ENCODE peak calls at places on chromosomes 5 and 9, in five cellular contexts. One of them, this sample, is unnamed.

GRCh38 chr5:94754824-94755223 is 136.4 kb downstream of the SLF1 start:
- DNase-seq in heart left ventricle: no peak
- DNase-seq in left ventricle myocardium inferior: no peak
- DNase-seq in upper lobe of left lung: no peak
- DNase-seq in neuronal stem cell: no peak
- DNase-seq in this sample: no peak

GRCh38 chr5:131260895-131261294 is 3.0 kb upstream of the CDC42SE2 start:
- DNase-seq in heart left ventricle: no peak
- DNase-seq in left ventricle myocardium inferior: no peak
- DNase-seq in upper lobe of left lung: no peak
- DNase-seq in neuronal stem cell: no peak
- DNase-seq in this sample: no peak

GRCh38 chr5:112630246-112631009 is 107.3 kb upstream of the APC start:
- DNase-seq in heart left ventricle: no peak
- DNase-seq in left ventricle myocardium inferior: no peak
- DNase-seq in upper lobe of left lung: no peak
- DNase-seq in neuronal stem cell: no peak
- DNase-seq in this sample: no peak

GRCh38 chr5:134459491-134459890 is 47.8 kb upstream of the CDKN2AIPNL start:
- DNase-seq in heart left ventricle: no peak
- DNase-seq in left ventricle myocardium inferior: no peak
- DNase-seq in upper lobe of left lung: no peak
- DNase-seq in neuronal stem cell: no peak
- DNase-seq in this sample: no peak

GRCh38 chr9:83383034-83383433 is 155.2 kb downstream of the FRMD3 start:
- DNase-seq in heart left ventricle: no peak
- DNase-seq in left ventricle myocardium inferior: no peak
- DNase-seq in upper lobe of left lung: no peak
- DNase-seq in neuronal stem cell: no peak
- DNase-seq in this sample: no peak

GRCh38 chr9:92970467-92970923 is 23.2 kb downstream of the FGD3 start:
- DNase-seq in heart left ventricle: no peak
- DNase-seq in left ventricle myocardium inferior: no peak
- DNase-seq in upper lobe of left lung: no peak
- DNase-seq in neuronal stem cell: peak; percentile 90
- DNase-seq in this sample: no peak

GRCh38 chr9:124414612-124415011 is 630 bp downstream of the PSMB7 start:
- DNase-seq in heart left ventricle: no peak
- DNase-seq in left ventricle myocardium inferior: no peak
- DNase-seq in upper lobe of left lung: no peak
- DNase-seq in neuronal stem cell: no peak
- DNase-seq in this sample: no peak

GRCh38 chr5:58264276-58264675 is 195.6 kb downstream of the PLK2 start:
- DNase-seq in heart left ventricle: no peak
- DNase-seq in left ventricle myocardium inferior: no peak
- DNase-seq in upper lobe of left lung: no peak
- DNase-seq in neuronal stem cell: no peak
- DNase-seq in this sample: no peak

GRCh38 chr9:22108581-22109370 is 99.7 kb upstream of the CDKN2B start:
- DNase-seq in heart left ventricle: no peak
- DNase-seq in left ventricle myocardium inferior: no peak
- DNase-seq in upper lobe of left lung: no peak
- DNase-seq in neuronal stem cell: no peak
- DNase-seq in this sample: no peak

GRCh38 chr5:55636177-55636576 is 75.9 kb downstream of the SLC38A9 start:
- DNase-seq in heart left ventricle: no peak
- DNase-seq in left ventricle myocardium inferior: no peak
- DNase-seq in upper lobe of left lung: no peak
- DNase-seq in neuronal stem cell: no peak
- DNase-seq in this sample: no peak

GRCh38 chr5:164027738-164028137 is 522.3 kb downstream of the MAT2B start:
- DNase-seq in heart left ventricle: no peak
- DNase-seq in left ventricle myocardium inferior: no peak
- DNase-seq in upper lobe of left lung: no peak
- DNase-seq in neuronal stem cell: no peak
- DNase-seq in this sample: no peak

GRCh38 chr5:144032375-144032774 is 138.1 kb downstream of the YIPF5 start:
- DNase-seq in heart left ventricle: peak; percentile 15
- DNase-seq in left ventricle myocardium inferior: peak; percentile 29
- DNase-seq in upper lobe of left lung: peak; percentile 2
- DNase-seq in neuronal stem cell: no peak
- DNase-seq in this sample: peak; percentile 61

GRCh38 chr5:139660916-139661814 is 13.0 kb downstream of the CXXC5 start:
- DNase-seq in heart left ventricle: peak; percentile 83
- DNase-seq in left ventricle myocardium inferior: peak; percentile 82
- DNase-seq in upper lobe of left lung: peak; percentile 93
- DNase-seq in neuronal stem cell: no peak
- DNase-seq in this sample: peak; percentile 93

GRCh38 chr5:65823174-65823573 is 101.2 kb downstream of the NLN start:
- DNase-seq in heart left ventricle: no peak
- DNase-seq in left ventricle myocardium inferior: no peak
- DNase-seq in upper lobe of left lung: no peak
- DNase-seq in neuronal stem cell: no peak
- DNase-seq in this sample: no peak

GRCh38 chr9:70561805-70562395 is 147.4 kb upstream of the KLF9 start:
- DNase-seq in heart left ventricle: no peak
- DNase-seq in left ventricle myocardium inferior: no peak
- DNase-seq in upper lobe of left lung: no peak
- DNase-seq in neuronal stem cell: no peak
- DNase-seq in this sample: no peak

GRCh38 chr5:154595662-154596061 is 117.6 kb upstream of the HAND1 start:
- DNase-seq in heart left ventricle: no peak
- DNase-seq in left ventricle myocardium inferior: no peak
- DNase-seq in upper lobe of left lung: peak; percentile 16
- DNase-seq in neuronal stem cell: no peak
- DNase-seq in this sample: no peak

GRCh38 chr9:136326061-136326776 is 1.1 kb upstream of the GPSM1 start:
- DNase-seq in heart left ventricle: no peak
- DNase-seq in left ventricle myocardium inferior: no peak
- DNase-seq in upper lobe of left lung: peak; percentile 82
- DNase-seq in neuronal stem cell: no peak
- DNase-seq in this sample: peak; percentile 74

GRCh38 chr9:36150529-36151305 is 14.2 kb downstream of the GLIPR2 start:
- DNase-seq in heart left ventricle: no peak
- DNase-seq in left ventricle myocardium inferior: no peak
- DNase-seq in upper lobe of left lung: no peak
- DNase-seq in neuronal stem cell: no peak
- DNase-seq in this sample: no peak

GRCh38 chr9:14198544-14199510 is 115.1 kb downstream of the NFIB start:
- DNase-seq in heart left ventricle: peak; percentile 78
- DNase-seq in left ventricle myocardium inferior: peak; percentile 71
- DNase-seq in upper lobe of left lung: no peak
- DNase-seq in neuronal stem cell: no peak
- DNase-seq in this sample: peak; percentile 74

GRCh38 chr9:129547063-129547462 is 73.8 kb downstream of the C9orf50 start:
- DNase-seq in heart left ventricle: no peak
- DNase-seq in left ventricle myocardium inferior: no peak
- DNase-seq in upper lobe of left lung: no peak
- DNase-seq in neuronal stem cell: no peak
- DNase-seq in this sample: no peak

GRCh38 chr5:178113841-178114324 is 551 bp downstream of the N4BP3 start:
- DNase-seq in heart left ventricle: no peak
- DNase-seq in left ventricle myocardium inferior: no peak
- DNase-seq in upper lobe of left lung: peak; percentile 83
- DNase-seq in neuronal stem cell: no peak
- DNase-seq in this sample: no peak

GRCh38 chr5:74579215-74579614 is 61.3 kb downstream of the ENC1 start:
- DNase-seq in heart left ventricle: no peak
- DNase-seq in left ventricle myocardium inferior: no peak
- DNase-seq in upper lobe of left lung: no peak
- DNase-seq in neuronal stem cell: no peak
- DNase-seq in this sample: no peak

GRCh38 chr9:99127372-99128132 is 22.6 kb downstream of the TGFBR1 start:
- DNase-seq in heart left ventricle: no peak
- DNase-seq in left ventricle myocardium inferior: no peak
- DNase-seq in upper lobe of left lung: no peak
- DNase-seq in neuronal stem cell: no peak
- DNase-seq in this sample: no peak

GRCh38 chr5:5665225-5666075 is 243.0 kb downstream of the ICE1 start:
- DNase-seq in heart left ventricle: no peak
- DNase-seq in left ventricle myocardium inferior: no peak
- DNase-seq in upper lobe of left lung: no peak
- DNase-seq in neuronal stem cell: no peak
- DNase-seq in this sample: no peak

GRCh38 chr5:5666076-5666365 is 243.5 kb downstream of the ICE1 start:
- DNase-seq in heart left ventricle: no peak
- DNase-seq in left ventricle myocardium inferior: no peak
- DNase-seq in upper lobe of left lung: no peak
- DNase-seq in neuronal stem cell: no peak
- DNase-seq in this sample: no peak

GRCh38 chr5:5667136-5667554 is 244.7 kb downstream of the ICE1 start:
- DNase-seq in heart left ventricle: no peak
- DNase-seq in left ventricle myocardium inferior: no peak
- DNase-seq in upper lobe of left lung: no peak
- DNase-seq in neuronal stem cell: no peak
- DNase-seq in this sample: no peak

GRCh38 chr5:5671823-5672222 is 249.3 kb downstream of the ICE1 start:
- DNase-seq in heart left ventricle: no peak
- DNase-seq in left ventricle myocardium inferior: no peak
- DNase-seq in upper lobe of left lung: no peak
- DNase-seq in neuronal stem cell: no peak
- DNase-seq in this sample: no peak

DNA sequence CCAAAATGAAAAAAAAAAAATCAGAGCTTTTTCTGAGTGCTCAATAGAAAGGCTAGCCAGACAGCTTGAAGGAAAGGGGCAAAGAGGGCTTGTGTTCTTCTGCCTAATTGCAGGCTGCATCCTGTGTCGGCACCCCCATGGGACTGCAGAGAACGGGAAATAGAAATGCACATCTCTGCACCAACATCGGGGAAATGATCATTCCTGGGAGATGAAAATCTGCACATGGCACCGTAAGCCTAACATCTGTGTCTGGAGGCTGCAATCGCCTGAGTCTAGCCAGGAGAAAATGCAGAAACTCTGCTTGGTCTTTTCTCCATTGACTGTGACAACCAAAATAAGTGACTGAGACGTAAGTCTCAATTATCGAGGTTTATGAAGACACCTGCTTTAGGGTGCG is 243.9 kb downstream of the ICE1 start:
- DNase-seq in heart left ventricle: no peak
- DNase-seq in left ventricle myocardium inferior: no peak
- DNase-seq in upper lobe of left lung: no peak
- DNase-seq in neuronal stem cell: no peak
- DNase-seq in this sample: no peak
- H3K27ac ChIP-seq in heart left ventricle: no peak overlapping the region
- H3K27ac ChIP-seq in left ventricle myocardium inferior: no peak overlapping the region
- H3K27ac ChIP-seq in upper lobe of left lung: no peak overlapping the region
- H3K27ac ChIP-seq in neuronal stem cell: no peak overlapping the region
- H3K27ac ChIP-seq in this sample: no peak overlapping the region

DNA sequence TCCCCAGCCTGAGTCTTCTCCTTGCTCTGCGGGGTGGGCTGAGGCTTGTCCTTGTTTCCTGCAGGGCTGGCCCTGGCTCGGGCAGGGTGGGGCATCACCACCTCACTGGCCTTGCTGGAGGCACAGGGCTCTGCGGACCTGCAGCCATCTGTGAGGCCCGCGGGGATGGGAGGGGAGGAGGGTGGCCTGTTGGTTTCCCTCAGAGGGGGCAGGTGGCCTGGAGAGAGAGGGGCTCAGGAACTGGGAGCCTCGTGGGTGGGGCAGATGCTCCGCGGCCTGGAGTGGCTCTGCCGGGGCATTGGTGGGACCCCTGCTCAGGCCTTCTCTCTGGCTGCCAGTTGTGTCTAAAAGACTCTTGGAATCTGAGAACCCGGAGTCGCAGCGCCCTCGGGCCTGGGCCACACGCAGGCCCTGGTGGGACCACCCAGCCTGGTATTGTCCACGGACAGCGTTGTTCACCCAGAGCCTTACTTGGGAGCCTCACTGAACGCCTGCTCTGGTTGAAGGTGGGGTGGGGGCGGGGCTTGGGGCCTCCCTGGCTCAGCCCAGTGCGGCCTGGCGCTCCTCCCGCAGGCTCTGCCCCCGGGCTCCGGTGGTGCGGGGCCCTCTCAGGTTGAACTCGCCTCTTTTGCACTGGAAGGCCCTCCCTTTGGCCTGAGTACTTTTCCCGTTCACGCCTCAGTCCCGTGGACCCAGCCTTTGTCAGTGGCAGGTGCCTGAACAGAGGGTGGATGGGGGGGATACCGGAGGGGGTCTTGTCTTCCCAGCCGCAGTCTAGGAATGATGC is 111.4 kb downstream of the RXRA start:
- DNase-seq in heart left ventricle: no peak
- DNase-seq in left ventricle myocardium inferior: no peak
- DNase-seq in upper lobe of left lung: peak; percentile 82
- DNase-seq in neuronal stem cell: no peak
- DNase-seq in this sample: no peak
- H3K4me1 ChIP-seq in heart left ventricle: peaks cover 10% of the 10 kb centered on the region
- H3K4me1 ChIP-seq in left ventricle myocardium inferior: peaks cover 98% of the 10 kb centered on the region
- H3K4me1 ChIP-seq in upper lobe of left lung: peaks cover 70% of the 10 kb centered on the region
- H3K4me1 ChIP-seq in neuronal stem cell: peaks cover 31% of the 10 kb centered on the region
- H3K4me1 ChIP-seq in this sample: peaks cover 21% of the 10 kb centered on the region

DNA sequence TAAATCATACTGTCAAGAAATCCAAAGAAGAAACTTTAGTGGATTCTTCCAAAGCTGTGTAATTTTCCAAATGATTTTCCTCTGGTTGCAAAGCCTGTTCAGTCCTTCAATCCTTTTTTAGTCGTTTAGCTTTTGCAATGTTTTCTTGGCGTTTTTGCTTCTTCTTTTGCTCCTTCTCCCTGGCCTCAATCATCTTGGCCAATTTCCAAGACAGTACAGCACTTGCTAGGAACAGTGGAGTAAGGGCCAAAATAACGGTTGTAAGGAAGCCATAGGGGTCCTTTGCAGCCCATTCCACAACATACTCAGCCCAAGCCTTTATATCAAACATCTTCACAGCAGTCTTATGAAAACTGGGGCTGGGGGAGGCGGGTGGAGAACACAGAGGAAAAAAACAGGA is 2.4 kb downstream of the SMIM15 start:
- DNase-seq in heart left ventricle: no peak
- DNase-seq in left ventricle myocardium inferior: no peak
- DNase-seq in upper lobe of left lung: no peak
- DNase-seq in neuronal stem cell: no peak
- DNase-seq in this sample: no peak
- H3K4me3 ChIP-seq in heart left ventricle: no peak overlapping the region
- H3K4me3 ChIP-seq in left ventricle myocardium inferior: no peak overlapping the region
- H3K4me3 ChIP-seq in upper lobe of left lung: no peak overlapping the region
- H3K4me3 ChIP-seq in neuronal stem cell: no peak overlapping the region
- H3K4me3 ChIP-seq in this sample: no peak overlapping the region

DNA sequence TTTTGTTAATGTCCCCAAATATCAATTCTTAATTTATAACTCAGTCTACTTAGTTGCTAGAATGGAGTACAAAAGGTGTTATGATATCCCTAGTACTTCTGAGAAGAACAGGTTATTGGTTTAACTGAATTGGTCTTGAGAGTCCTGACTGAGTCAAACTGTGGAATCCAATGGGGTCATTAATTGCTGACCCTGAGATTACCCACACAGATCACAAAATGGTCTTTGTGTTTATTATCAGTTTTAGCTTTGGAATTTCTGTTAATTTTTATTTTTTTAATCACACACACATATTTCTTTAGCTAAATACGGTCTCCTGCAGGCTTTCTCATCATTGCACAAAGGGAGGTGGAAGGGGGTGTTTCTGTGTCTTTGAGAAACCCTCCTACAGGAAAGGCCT is 301.6 kb downstream of the EBF1 start:
- DNase-seq in heart left ventricle: no peak
- DNase-seq in left ventricle myocardium inferior: no peak
- DNase-seq in upper lobe of left lung: no peak
- DNase-seq in neuronal stem cell: no peak
- DNase-seq in this sample: no peak
- H3K27ac ChIP-seq in heart left ventricle: no peak overlapping the region
- H3K27ac ChIP-seq in left ventricle myocardium inferior: peak overlapping the region; percentile 63
- H3K27ac ChIP-seq in upper lobe of left lung: no peak overlapping the region
- H3K27ac ChIP-seq in neuronal stem cell: no peak overlapping the region
- H3K27ac ChIP-seq in this sample: no peak overlapping the region